ENCODE peak calls at places on chromosome 19, in six cellular contexts. One of them, this sample, is unnamed. For H3K27me3 and H3K9me3, the result is how much of the 10 kb centered on the place peaks cover.

GRCh38 chr19:41261474-41262190 is 2.5 kb upstream of the HNRNPUL1 start:
- DNase-seq in ovary: no peak
- DNase-seq in GM23248: no peak
- DNase-seq in CD8-positive, alpha-beta memory T cell: no peak
- DNase-seq in left lung: no peak
- DNase-seq in mammary epithelial cell: no peak
- DNase-seq in this sample: no peak

GRCh38 chr19:29576043-29576442 is 30.0 kb upstream of the POP4 start:
- DNase-seq in mammary epithelial cell: peak
- DNase-seq in left lung: no peak
- DNase-seq in GM23248: peak
- DNase-seq in CD8-positive, alpha-beta memory T cell: no peak
- DNase-seq in ovary: no peak
- DNase-seq in this sample: no peak

GRCh38 chr19:48713041-48713863 is 6.3 kb downstream of the MAMSTR start:
- DNase-seq in CD8-positive, alpha-beta memory T cell: no peak
- DNase-seq in ovary: peak
- DNase-seq in GM23248: peak
- DNase-seq in left lung: no peak
- DNase-seq in mammary epithelial cell: no peak
- DNase-seq in this sample: no peak

GRCh38 chr19:33487901-33488817 is 33.4 kb downstream of the PEPD start:
- DNase-seq in GM23248: no peak
- DNase-seq in mammary epithelial cell: no peak
- DNase-seq in CD8-positive, alpha-beta memory T cell: no peak
- DNase-seq in left lung: peak
- DNase-seq in ovary: no peak
- DNase-seq in this sample: no peak

GRCh38 chr19:14718522-14719113 is 28.8 kb downstream of the ZNF333 start:
- DNase-seq in GM23248: peak
- DNase-seq in CD8-positive, alpha-beta memory T cell: no peak
- DNase-seq in ovary: no peak
- DNase-seq in left lung: no peak
- DNase-seq in mammary epithelial cell: no peak
- DNase-seq in this sample: no peak

GRCh38 chr19:11138659-11139526 is 16.7 kb downstream of the SPC24 start:
- DNase-seq in mammary epithelial cell: peak
- DNase-seq in CD8-positive, alpha-beta memory T cell: no peak
- DNase-seq in left lung: peak
- DNase-seq in GM23248: peak
- DNase-seq in ovary: peak
- DNase-seq in this sample: peak

GRCh38 chr19:50629194-50629593 is 10.5 kb downstream of the SYT3 start:
- DNase-seq in mammary epithelial cell: no peak
- DNase-seq in CD8-positive, alpha-beta memory T cell: no peak
- DNase-seq in ovary: no peak
- DNase-seq in GM23248: no peak
- DNase-seq in left lung: no peak
- DNase-seq in this sample: no peak

GRCh38 chr19:33282036-33282686 is 20.2 kb downstream of the CEBPA start:
- DNase-seq in left lung: no peak
- DNase-seq in mammary epithelial cell: no peak
- DNase-seq in CD8-positive, alpha-beta memory T cell: no peak
- DNase-seq in GM23248: peak
- DNase-seq in ovary: no peak
- DNase-seq in this sample: peak

GRCh38 chr19:33063356-33064116 is 1.2 kb downstream of the RHPN2 start:
- DNase-seq in mammary epithelial cell: no peak
- DNase-seq in left lung: no peak
- DNase-seq in ovary: peak
- DNase-seq in CD8-positive, alpha-beta memory T cell: no peak
- DNase-seq in GM23248: no peak
- DNase-seq in this sample: no peak

GRCh38 chr19:51788936-51789795 is 5.8 kb upstream of the FPR3 start:
- DNase-seq in ovary: no peak
- DNase-seq in GM23248: peak
- DNase-seq in left lung: no peak
- DNase-seq in mammary epithelial cell: peak
- DNase-seq in CD8-positive, alpha-beta memory T cell: no peak
- DNase-seq in this sample: no peak

GRCh38 chr19:51324082-51324481 is 12.6 kb downstream of the IGLON5 start:
- DNase-seq in left lung: no peak
- DNase-seq in CD8-positive, alpha-beta memory T cell: no peak
- DNase-seq in ovary: no peak
- DNase-seq in GM23248: no peak
- DNase-seq in mammary epithelial cell: no peak
- DNase-seq in this sample: no peak

GRCh38 chr19:41116261-41116660 is 2.0 kb downstream of the CYP2F1 start:
- DNase-seq in CD8-positive, alpha-beta memory T cell: no peak
- DNase-seq in GM23248: no peak
- DNase-seq in mammary epithelial cell: no peak
- DNase-seq in left lung: no peak
- DNase-seq in ovary: no peak
- DNase-seq in this sample: no peak

GRCh38 chr19:53076984-53077383 is 26.2 kb downstream of the ZNF160 start:
- DNase-seq in ovary: peak
- DNase-seq in left lung: no peak
- DNase-seq in GM23248: peak
- DNase-seq in CD8-positive, alpha-beta memory T cell: no peak
- DNase-seq in mammary epithelial cell: no peak
- DNase-seq in this sample: no peak

GRCh38 chr19:33448159-33448516 is 73.5 kb downstream of the PEPD start:
- DNase-seq in mammary epithelial cell: no peak
- DNase-seq in GM23248: no peak
- DNase-seq in ovary: no peak
- DNase-seq in left lung: peak
- DNase-seq in CD8-positive, alpha-beta memory T cell: no peak
- DNase-seq in this sample: no peak

GRCh38 chr19:11339254-11340098 is at the start of gene RAB3D:
- DNase-seq in ovary: peak
- DNase-seq in GM23248: peak
- DNase-seq in left lung: peak
- DNase-seq in CD8-positive, alpha-beta memory T cell: peak
- DNase-seq in mammary epithelial cell: peak
- DNase-seq in this sample: peak

GRCh38 chr19:40466219-40467006 is at the start of gene SPTBN4:
- DNase-seq in left lung: peak
- DNase-seq in mammary epithelial cell: no peak
- DNase-seq in ovary: peak
- DNase-seq in GM23248: peak
- DNase-seq in CD8-positive, alpha-beta memory T cell: peak
- DNase-seq in this sample: no peak

GRCh38 chr19:53977991-53978731 is 13.3 kb upstream of the CACNG6 start:
- DNase-seq in GM23248: peak
- DNase-seq in mammary epithelial cell: peak
- DNase-seq in ovary: no peak
- DNase-seq in left lung: peak
- DNase-seq in CD8-positive, alpha-beta memory T cell: no peak
- DNase-seq in this sample: peak

GRCh38 chr19:56119585-56119978 is 1.5 kb downstream of the ZNF787 start:
- DNase-seq in CD8-positive, alpha-beta memory T cell: no peak
- DNase-seq in ovary: no peak
- DNase-seq in mammary epithelial cell: peak
- DNase-seq in GM23248: peak
- DNase-seq in left lung: no peak
- DNase-seq in this sample: peak

GRCh38 chr19:33751386-33751770 is 45.3 kb upstream of the KCTD15 start:
- DNase-seq in mammary epithelial cell: no peak
- DNase-seq in left lung: no peak
- DNase-seq in GM23248: no peak
- DNase-seq in CD8-positive, alpha-beta memory T cell: no peak
- DNase-seq in ovary: no peak
- DNase-seq in this sample: no peak

GRCh38 chr19:49327878-49328544 is 3.0 kb upstream of the SLC6A16 start:
- DNase-seq in left lung: no peak
- DNase-seq in GM23248: peak
- DNase-seq in ovary: no peak
- DNase-seq in CD8-positive, alpha-beta memory T cell: no peak
- DNase-seq in mammary epithelial cell: no peak
- DNase-seq in this sample: peak

GRCh38 chr19:46787331-46788100 is 878 bp downstream of the SLC1A5 start:
- DNase-seq in GM23248: peak
- DNase-seq in ovary: peak
- DNase-seq in CD8-positive, alpha-beta memory T cell: no peak
- DNase-seq in left lung: peak
- DNase-seq in mammary epithelial cell: peak
- DNase-seq in this sample: peak

GRCh38 chr19:11887247-11887617 is 350 bp upstream of the ZNF69 start:
- DNase-seq in GM23248: peak
- DNase-seq in CD8-positive, alpha-beta memory T cell: no peak
- DNase-seq in mammary epithelial cell: no peak
- DNase-seq in left lung: no peak
- DNase-seq in ovary: no peak
- DNase-seq in this sample: no peak

GRCh38 chr19:14494910-14495677 is 833 bp downstream of the GIPC1 start:
- DNase-seq in left lung: no peak
- DNase-seq in ovary: no peak
- DNase-seq in mammary epithelial cell: peak
- DNase-seq in CD8-positive, alpha-beta memory T cell: no peak
- DNase-seq in GM23248: peak
- DNase-seq in this sample: no peak

GRCh38 chr19:14413765-14414171 is 5.4 kb downstream of the DDX39A start:
- DNase-seq in left lung: no peak
- DNase-seq in ovary: no peak
- DNase-seq in CD8-positive, alpha-beta memory T cell: no peak
- DNase-seq in mammary epithelial cell: no peak
- DNase-seq in GM23248: peak
- DNase-seq in this sample: no peak

GRCh38 chr19:51971624-51972023 is 15.0 kb downstream of the ZNF350 start:
- DNase-seq in mammary epithelial cell: peak
- DNase-seq in CD8-positive, alpha-beta memory T cell: no peak
- DNase-seq in GM23248: peak
- DNase-seq in left lung: no peak
- DNase-seq in ovary: no peak
- DNase-seq in this sample: peak

DNA sequence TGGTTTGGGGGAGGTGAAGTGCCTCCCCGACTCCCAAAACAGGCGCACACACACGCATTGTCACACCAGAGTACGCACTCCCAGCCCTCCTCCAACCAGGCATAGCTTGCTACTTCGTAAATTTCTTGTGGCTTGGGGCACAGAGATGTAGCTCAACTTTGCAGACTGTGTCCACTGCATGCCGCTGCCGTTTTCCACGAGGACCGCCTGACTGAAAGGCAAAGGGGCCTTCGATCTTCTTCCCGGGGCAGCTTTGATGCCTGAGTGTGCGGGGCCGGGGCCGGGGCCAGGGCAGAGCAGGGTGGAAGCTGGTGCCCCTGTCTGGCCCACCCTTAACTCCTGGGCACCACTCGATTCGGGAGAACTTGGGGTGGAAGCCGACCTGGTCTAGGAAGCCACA is 5.7 kb upstream of the TSHZ3 start:
- DNase-seq in mammary epithelial cell: no peak
- DNase-seq in ovary: no peak
- DNase-seq in GM23248: no peak
- DNase-seq in CD8-positive, alpha-beta memory T cell: no peak
- DNase-seq in left lung: no peak
- DNase-seq in this sample: no peak
- H3K4me3 ChIP-seq in mammary epithelial cell: no peak
- H3K4me3 ChIP-seq in ovary: no peak
- H3K4me3 ChIP-seq in GM23248: no peak
- H3K4me3 ChIP-seq in CD8-positive, alpha-beta memory T cell: no peak
- H3K4me3 ChIP-seq in left lung: no peak
- H3K4me3 ChIP-seq in this sample: no peak

GRCh38 chr19:17790059-17790780 is 4.7 kb upstream of the B3GNT3 start:
- DNase-seq in ovary: no peak
- DNase-seq in mammary epithelial cell: no peak
- DNase-seq in CD8-positive, alpha-beta memory T cell: no peak
- DNase-seq in GM23248: no peak
- DNase-seq in left lung: no peak
- DNase-seq in this sample: no peak
- H3K27me3 ChIP-seq in ovary: under half
- H3K27me3 ChIP-seq in mammary epithelial cell: under half
- H3K27me3 ChIP-seq in CD8-positive, alpha-beta memory T cell: under half
- H3K27me3 ChIP-seq in GM23248: under half
- H3K27me3 ChIP-seq in left lung: half or more
- H3K27me3 ChIP-seq in this sample: under half

DNA sequence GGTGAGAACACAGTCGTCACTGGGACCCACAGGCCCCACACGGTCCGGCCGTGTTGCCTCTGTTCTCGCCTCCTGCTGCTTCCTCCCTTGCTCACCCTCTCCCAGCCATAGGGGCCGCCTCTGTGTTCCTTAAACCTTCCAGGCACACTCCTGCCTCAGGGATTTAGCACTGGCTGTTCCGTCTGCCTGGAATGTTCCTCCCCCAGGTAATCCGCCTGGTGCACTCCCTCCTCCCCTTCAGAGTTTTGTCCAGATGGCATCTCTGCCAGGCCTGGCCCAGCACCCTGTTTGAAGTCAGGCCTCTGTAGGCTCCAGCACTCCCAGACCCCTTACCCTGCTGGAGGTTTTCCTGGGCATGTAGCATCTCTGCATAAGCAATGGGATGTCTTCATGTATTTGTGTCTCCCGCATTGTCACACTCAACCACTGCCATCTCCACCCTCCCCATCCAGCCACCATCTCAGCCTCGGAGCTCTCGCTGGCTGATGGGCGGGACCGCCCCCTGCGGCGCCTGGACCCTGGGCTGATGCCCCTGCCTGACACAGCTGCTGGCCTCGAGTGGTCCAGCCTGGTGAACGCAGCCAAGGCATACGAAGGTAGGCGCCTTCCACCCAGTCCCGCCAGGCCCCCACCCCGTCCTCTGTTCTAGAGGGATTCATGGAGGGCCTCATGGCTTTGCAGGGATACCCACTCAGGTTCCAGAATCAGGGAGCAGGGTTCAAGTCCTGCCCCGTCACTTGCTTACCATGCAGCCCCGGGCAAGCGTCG is 25.9 kb downstream of the DPF1 start:
- DNase-seq in left lung: no peak
- DNase-seq in ovary: no peak
- DNase-seq in GM23248: no peak
- DNase-seq in mammary epithelial cell: no peak
- DNase-seq in CD8-positive, alpha-beta memory T cell: no peak
- DNase-seq in this sample: no peak
- H3K9me3 ChIP-seq in left lung: under half
- H3K9me3 ChIP-seq in ovary: under half
- H3K9me3 ChIP-seq in GM23248: under half
- H3K9me3 ChIP-seq in mammary epithelial cell: under half
- H3K9me3 ChIP-seq in CD8-positive, alpha-beta memory T cell: under half
- H3K9me3 ChIP-seq in this sample: under half

DNA sequence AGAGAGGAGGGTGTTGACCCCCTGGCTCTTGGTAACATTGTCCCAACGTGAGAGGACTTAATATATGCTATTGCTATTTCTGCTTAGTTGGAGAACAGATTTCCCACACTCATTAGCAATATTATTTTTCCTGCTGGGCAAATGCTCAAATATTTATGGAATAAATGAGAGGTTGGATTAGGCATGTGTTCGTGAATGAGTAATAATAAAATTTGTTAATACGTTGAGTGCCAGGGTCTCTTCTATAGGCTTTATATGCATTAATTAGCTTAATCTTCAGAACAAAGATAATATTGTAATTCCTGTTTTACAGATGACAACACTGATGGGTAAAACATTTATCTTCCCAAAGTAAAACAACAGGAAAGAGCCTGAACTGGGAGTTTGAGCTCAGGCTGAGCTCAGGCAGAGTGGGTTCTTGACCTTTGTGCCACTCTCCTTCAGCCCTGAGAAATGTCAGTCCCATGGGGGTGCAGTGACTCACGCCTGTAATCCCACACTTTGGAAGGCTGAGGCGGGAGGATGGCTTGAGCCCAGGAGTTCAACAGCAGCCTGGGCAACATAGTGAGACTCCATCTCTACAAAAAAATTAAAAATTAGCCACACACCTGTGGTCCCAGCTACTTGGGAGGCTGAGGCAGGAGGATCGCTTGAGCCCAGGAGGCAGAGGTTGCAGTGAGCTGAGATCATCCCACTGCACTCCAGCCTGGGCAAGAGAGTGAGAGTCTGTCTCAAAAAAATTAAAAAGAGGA is 1.2 kb downstream of the ZNF233 start:
- DNase-seq in left lung: no peak
- DNase-seq in CD8-positive, alpha-beta memory T cell: no peak
- DNase-seq in mammary epithelial cell: no peak
- DNase-seq in ovary: no peak
- DNase-seq in GM23248: peak
- DNase-seq in this sample: peak
- H3K4me3 ChIP-seq in left lung: no peak
- H3K4me3 ChIP-seq in CD8-positive, alpha-beta memory T cell: no peak
- H3K4me3 ChIP-seq in mammary epithelial cell: no peak
- H3K4me3 ChIP-seq in ovary: no peak
- H3K4me3 ChIP-seq in GM23248: no peak
- H3K4me3 ChIP-seq in this sample: no peak